ENCODE peak calls at places on chromosomes 13 and 19, in five cellular contexts. J is AG04450, C is BE2C, P is cardiac muscle cell, G is progenitor cell of endocrine pancreas. Y is an unnamed sample.

GRCh38 chr13:46593403-46593802 is 40.4 kb downstream of the LRCH1 start:
- DNase-seq in J (no peak), C (no peak), P (no peak), G (no peak), Y (no peak)

GRCh38 chr13:113949546-113949945 is 24.3 kb downstream of the C13orf46 start:
- DNase-seq in J (no peak), C (peak), P (no peak), G (no peak), Y (no peak)

GRCh38 chr19:39307233-39307821 is 11.1 kb downstream of the IFNL1 start:
- DNase-seq in J (no peak), C (no peak), P (peak), G (peak), Y (peak)

GRCh38 chr13:66723606-66724005 is 506.5 kb downstream of the PCDH9 start:
- DNase-seq in J (no peak), C (no peak), P (no peak), G (no peak), Y (no peak)

GRCh38 chr13:90690458-90691063 is 656.9 kb upstream of the MIR17HG start:
- DNase-seq in J (no peak), C (no peak), P (no peak), G (no peak), Y (no peak)

GRCh38 chr19:17554968-17555479 is 425 bp upstream of the COLGALT1 start:
- DNase-seq in J (no peak), C (no peak), P (no peak), G (no peak), Y (no peak)

GRCh38 chr19:35851213-35852028 is 883 bp downstream of the NPHS1 start:
- DNase-seq in J (no peak), C (peak), P (peak), G (no peak), Y (peak)

GRCh38 chr13:62879071-62879470 is 1463.4 kb upstream of the PCDH20 start:
- DNase-seq in J (peak), C (no peak), P (no peak), G (no peak), Y (no peak)

GRCh38 chr19:12865746-12866415 is 15.4 kb downstream of the DNASE2 start:
- DNase-seq in J (no peak), C (no peak), P (no peak), G (no peak), Y (no peak)

GRCh38 chr13:77863037-77863630 is 55.5 kb downstream of the EDNRB start:
- DNase-seq in J (no peak), C (no peak), P (no peak), G (no peak), Y (no peak)

GRCh38 chr19:12723383-12723642 is 419 bp downstream of the TNPO2 start:
- DNase-seq in J (no peak), C (no peak), P (peak), G (no peak), Y (no peak)

GRCh38 chr13:100941811-100942361 is 267.3 kb upstream of the TMTC4 start:
- DNase-seq in J (no peak), C (no peak), P (no peak), G (no peak), Y (no peak)

GRCh38 chr19:56309511-56310185 is 5.0 kb downstream of the ZSCAN5A start:
- DNase-seq in J (no peak), C (peak), P (peak), G (peak), Y (peak)

GRCh38 chr13:25037057-25037813 is 58.7 kb upstream of the PABPC3 start:
- DNase-seq in J (peak), C (peak), P (peak), G (peak), Y (peak)

GRCh38 chr13:29969286-29969685 is 118.9 kb upstream of the UBL3 start:
- DNase-seq in J (peak), C (no peak), P (no peak), G (no peak), Y (no peak)

GRCh38 chr19:42401365-42402303 is 11.5 kb upstream of the CNFN start:
- DNase-seq in J (peak), C (peak), P (peak), G (peak), Y (peak)

GRCh38 chr19:42560731-42561130 is 32.5 kb upstream of the CEACAM1 start:
- DNase-seq in J (no peak), C (no peak), P (no peak), G (no peak), Y (no peak)

DNA sequence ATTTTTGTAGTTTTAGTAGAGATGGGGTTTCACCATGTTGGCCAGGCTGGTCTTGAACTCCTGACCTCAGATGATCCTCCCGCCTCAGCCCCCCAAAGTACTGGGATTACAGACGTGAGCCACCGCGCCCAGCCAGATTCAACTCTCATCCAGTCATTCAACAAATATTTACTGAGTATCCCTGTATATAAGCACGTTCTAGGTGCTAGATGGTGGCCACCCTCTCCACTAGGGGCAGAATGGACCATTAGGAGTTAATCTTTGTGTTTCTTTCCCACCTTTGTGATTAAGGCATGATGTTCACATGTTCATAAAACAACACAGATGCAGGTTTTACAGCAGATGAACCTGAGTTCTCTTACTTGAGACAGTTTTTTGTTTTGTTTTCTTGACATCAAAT is 7.3 kb downstream of the SHKBP1 start:
- DNase-seq in J (no peak), C (no peak), P (no peak), G (no peak), Y (no peak)
- TF ChIP-seq CTCF in J (peak), C (peak), P (peak), G (peak), Y (peak)

GRCh38 chr13:109783815-109784589 is 2.4 kb downstream of the IRS2 start:
- DNase-seq in J (no peak), C (peak), P (no peak), G (no peak), Y (no peak)

GRCh38 chr13:109785892-109786450 is 412 bp downstream of the IRS2 start:
- DNase-seq in J (no peak), C (no peak), P (no peak), G (no peak), Y (no peak)

GRCh38 chr13:109783447-109783814 is 3.0 kb downstream of the IRS2 start:
- DNase-seq in J (no peak), C (peak), P (no peak), G (no peak), Y (no peak)

GRCh38 chr13:109785141-109785891 is 1.1 kb downstream of the IRS2 start:
- DNase-seq in J (no peak), C (peak), P (peak), G (peak), Y (peak)

DNA sequence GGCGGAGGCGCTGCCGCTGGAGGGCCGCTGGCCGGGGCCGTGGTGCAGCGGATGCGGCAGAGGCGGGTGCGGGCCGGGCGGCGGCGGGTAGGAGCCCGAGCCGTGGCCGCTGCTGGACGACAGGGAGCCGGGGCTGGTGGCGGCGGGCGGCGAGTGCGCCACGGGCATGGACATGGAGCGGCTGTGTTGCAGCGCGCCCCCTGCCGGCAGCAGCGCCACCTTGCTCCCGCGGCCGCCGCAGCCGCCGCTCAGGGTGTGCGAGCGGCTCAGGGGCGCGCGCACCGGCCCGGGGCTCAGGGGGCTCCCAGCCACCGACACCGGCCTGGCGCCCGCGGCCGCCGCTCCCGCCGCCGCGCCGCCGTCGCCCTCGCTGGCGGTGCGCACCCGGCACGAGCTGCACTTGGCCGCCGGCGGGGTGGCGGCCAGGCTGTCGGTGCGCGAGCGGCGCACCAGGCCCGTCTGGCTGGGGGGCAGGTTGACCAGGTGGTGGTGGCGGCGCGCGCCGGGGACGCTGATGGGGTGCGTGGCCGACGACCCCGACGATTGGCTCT is 1.7 kb downstream of the IRS2 start:
- DNase-seq in J (no peak), C (peak), P (peak), G (peak), Y (peak)
- TF ChIP-seq CTCF in J (peak), C (peak), P (peak), G (peak), Y (no peak)

GRCh38 chr13:42247883-42248282 is 24.1 kb upstream of the AKAP11 start:
- DNase-seq in J (no peak), C (no peak), P (no peak), G (no peak), Y (no peak)

DNA sequence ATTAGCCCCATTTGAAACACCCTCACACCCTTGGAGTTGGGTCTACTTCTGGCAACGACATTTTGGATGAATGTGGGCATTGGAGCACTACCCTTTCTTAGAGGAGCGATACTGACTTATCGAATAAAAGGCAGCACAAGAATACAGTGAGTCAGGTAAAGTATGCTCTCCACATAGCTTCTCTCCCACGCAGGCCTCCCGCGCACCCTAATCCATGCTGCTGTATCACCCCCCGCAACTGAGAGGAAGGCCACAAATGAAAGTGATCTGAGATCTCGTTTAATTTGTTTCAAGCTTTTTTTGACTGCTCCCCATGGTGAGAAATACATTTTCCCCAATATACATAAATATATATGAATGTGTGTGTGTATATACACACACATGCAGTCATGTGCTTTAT is 25.4 kb upstream of the AKAP11 start:
- DNase-seq in J (no peak), C (no peak), P (no peak), G (no peak), Y (no peak)
- TF ChIP-seq CTCF in J (no peak), C (no peak), P (no peak), G (no peak), Y (no peak)

GRCh38 chr19:23686622-23687423 is at the start of gene ZNF675:
- DNase-seq in J (peak), C (peak), P (peak), G (peak), Y (peak)
- TF ChIP-seq CTCF in J (peak), C (no peak), P (no peak), G (no peak), Y (no peak)

GRCh38 chr19:7831452-7831851 is 1.4 kb downstream of the EVI5L start:
- DNase-seq in J (no peak), C (no peak), P (peak), G (no peak), Y (peak)
- TF ChIP-seq CTCF in J (peak), C (peak), P (peak), G (peak), Y (peak)

GRCh38 chr13:110828705-110829104 is 86.2 kb downstream of the ANKRD10 start:
- DNase-seq in J (no peak), C (no peak), P (no peak), G (no peak), Y (no peak)
- TF ChIP-seq CTCF in J (no peak), C (no peak), P (no peak), G (no peak), Y (no peak)

GRCh38 chr19:54439174-54439851 is 9.7 kb upstream of the LENG8 start:
- DNase-seq in J (no peak), C (peak), P (peak), G (no peak), Y (peak)
- TF ChIP-seq CTCF in J (peak), C (peak), P (peak), G (peak), Y (peak)

DNA sequence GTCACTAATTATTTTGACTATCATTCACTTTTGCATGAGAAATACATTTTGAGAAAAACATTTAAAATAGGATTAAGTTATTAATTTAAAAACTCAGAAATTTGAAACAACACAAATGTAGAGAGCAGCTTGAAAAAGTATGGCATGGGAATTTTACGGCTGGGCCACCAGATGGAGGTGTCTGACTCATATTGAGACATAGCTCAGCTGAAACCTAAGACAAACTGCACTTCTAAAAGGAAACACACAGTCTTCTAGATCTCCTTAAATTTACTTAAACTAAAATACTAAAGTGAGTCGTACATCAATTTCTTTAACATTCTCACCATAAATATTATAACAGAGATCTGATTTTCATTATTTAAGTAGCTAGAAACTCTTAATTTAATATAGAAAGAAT is 41.9 kb upstream of the POSTN start:
- DNase-seq in J (peak), C (no peak), P (peak), G (no peak), Y (peak)
- TF ChIP-seq CTCF in J (peak), C (peak), P (peak), G (peak), Y (peak)

Y was measured in nephron progenitor cell.